ENCODE peak calls at places on chromosomes 12 and 14, in five cellular contexts. I, L, A, V and O are unnamed samples.

GRCh38 chr14:100532154-100532915 is 54.9 kb downstream of the BEGAIN start:
- DNase-seq in I (no peak), L (no peak), A (no peak), V (no peak), O (no peak)

GRCh38 chr14:80475074-80475473 is 263.8 kb upstream of the DIO2 start:
- DNase-seq in I (no peak), L (no peak), A (no peak), V (no peak), O (no peak)

GRCh38 chr14:105315941-105316562 is 1.5 kb downstream of the PACS2 start:
- DNase-seq in I (no peak), L (no peak), A (no peak), V (no peak), O (no peak)

GRCh38 chr12:47082963-47083621 is 3.3 kb upstream of the AMIGO2 start:
- DNase-seq in I (no peak), L (no peak), A (no peak), V (no peak), O (no peak)

GRCh38 chr12:127677537-127678131 is 589.3 kb upstream of the TMEM132C start:
- DNase-seq in I (no peak), L (peak), A (no peak), V (no peak), O (peak)

GRCh38 chr14:33679461-33680225 is 271.2 kb downstream of the EGLN3 start:
- DNase-seq in I (no peak), L (no peak), A (no peak), V (no peak), O (no peak)

GRCh38 chr12:112901271-112901670 is 5.5 kb upstream of the OAS1 start:
- DNase-seq in I (no peak), L (no peak), A (no peak), V (no peak), O (no peak)

GRCh38 chr12:53577941-53578352 is 48.2 kb downstream of the ATF7 start:
- DNase-seq in I (no peak), L (no peak), A (no peak), V (no peak), O (no peak)

GRCh38 chr12:16675438-16675837 is 69.5 kb upstream of the LMO3 start:
- DNase-seq in I (no peak), L (no peak), A (no peak), V (no peak), O (no peak)

GRCh38 chr12:240566-240965 is 22.1 kb downstream of the SLC6A13 start:
- DNase-seq in I (no peak), L (no peak), A (no peak), V (no peak), O (no peak)

GRCh38 chr12:120228041-120228290 is 27.1 kb upstream of the RPLP0 start:
- DNase-seq in I (no peak), L (no peak), A (no peak), V (no peak), O (no peak)

GRCh38 chr14:65335548-65335947 is 77.0 kb upstream of the FUT8 start:
- DNase-seq in I (no peak), L (no peak), A (no peak), V (no peak), O (no peak)

GRCh38 chr14:49992901-49993335 is 100.0 kb downstream of the ARF6 start:
- DNase-seq in I (peak), L (no peak), A (no peak), V (no peak), O (no peak)

GRCh38 chr12:80277732-80278131 is 166.3 kb upstream of the PTPRQ start:
- DNase-seq in I (no peak), L (no peak), A (no peak), V (no peak), O (no peak)

GRCh38 chr14:32329146-32329545 is at the start of gene AKAP6:
- DNase-seq in I (no peak), L (no peak), A (peak), V (no peak), O (no peak)

GRCh38 chr12:52903855-52904508 is 894 bp downstream of the KRT8 start:
- DNase-seq in I (no peak), L (peak), A (no peak), V (peak), O (no peak)

GRCh38 chr12:95624544-95624943 is 73.3 kb upstream of the USP44 start:
- DNase-seq in I (no peak), L (no peak), A (no peak), V (no peak), O (no peak)

GRCh38 chr12:89760783-89761182 is 52.1 kb upstream of the ATP2B1 start:
- DNase-seq in I (no peak), L (no peak), A (no peak), V (no peak), O (no peak)

GRCh38 chr14:94373708-94374107 is 14.7 kb downstream of the SERPINA1 start:
- DNase-seq in I (no peak), L (no peak), A (no peak), V (no peak), O (no peak)

GRCh38 chr12:13913371-13913770 is 68.0 kb downstream of the GRIN2B start:
- DNase-seq in I (no peak), L (no peak), A (no peak), V (no peak), O (no peak)

GRCh38 chr14:24284501-24285035 is 13.2 kb upstream of the RABGGTA start:
- DNase-seq in I (no peak), L (no peak), A (no peak), V (no peak), O (no peak)

GRCh38 chr12:15268927-15269552 is 47.8 kb upstream of the RERG start:
- DNase-seq in I (no peak), L (peak), A (no peak), V (no peak), O (peak)

GRCh38 chr12:101891462-101891971 is 14.1 kb downstream of the DRAM1 start:
- DNase-seq in I (no peak), L (no peak), A (no peak), V (no peak), O (no peak)

GRCh38 chr14:25394356-25394755 is 344.4 kb upstream of the STXBP6 start:
- DNase-seq in I (no peak), L (no peak), A (no peak), V (no peak), O (no peak)

GRCh38 chr12:13870255-13870654 is 111.1 kb downstream of the GRIN2B start:
- DNase-seq in I (no peak), L (no peak), A (no peak), V (no peak), O (no peak)